ENCODE peak calls at places on chromosomes 16 and 17, in seven cellular contexts. E is lower leg skin, D is progenitor cell of endocrine pancreas, W is glutamatergic neuron, T is HFFc6, A is ovary, H is OCI-LY7. L is an unnamed sample.

GRCh38 chr17:44278006-44278405 is 10.1 kb upstream of the SLC4A1 start:
- DNase-seq in T (peak; percentile 25), D (no peak), H (no peak), E (no peak), W (no peak), A (no peak), L (no peak)

GRCh38 chr17:82107341-82107860 is 9.4 kb upstream of the FASN start:
- DNase-seq in A (peak; percentile 12), E (no peak), W (peak; percentile 22), T (no peak), D (no peak), H (peak; percentile 52), L (no peak)

GRCh38 chr17:27907976-27908558 is 14.9 kb upstream of the LYRM9 start:
- DNase-seq in H (no peak), W (no peak), D (no peak), E (no peak), A (no peak), T (no peak), L (no peak)

GRCh38 chr17:82297280-82297803 is 20.1 kb downstream of the CD7 start:
- DNase-seq in W (no peak), D (no peak), T (peak; percentile 76), H (peak; percentile 71), E (peak; percentile 90), A (peak; percentile 74), L (peak; percentile 90)

GRCh38 chr17:34579017-34579946 is at the start of gene TMEM132E:
- DNase-seq in H (no peak), E (no peak), W (peak; percentile 76), T (no peak), A (peak; percentile 43), D (peak; percentile 56), L (peak; percentile 29)

GRCh38 chr17:30309591-30309990 is 17.8 kb upstream of the BLMH start:
- DNase-seq in H (no peak), A (no peak), D (no peak), E (no peak), T (no peak), W (no peak), L (no peak)

GRCh38 chr16:85716680-85717038 is 27.9 kb upstream of the GINS2 start:
- DNase-seq in A (no peak), E (no peak), T (no peak), W (no peak), H (no peak), D (no peak), L (no peak)

GRCh38 chr17:29167393-29168078 is 12.7 kb downstream of the MYO18A start:
- DNase-seq in E (no peak), W (no peak), H (no peak), T (no peak), D (no peak), A (no peak), L (no peak)

GRCh38 chr17:74118504-74118903 is 85.0 kb upstream of the RPL38 start:
- DNase-seq in H (no peak), W (peak; percentile 70), A (no peak), D (no peak), E (no peak), T (no peak), L (no peak)

GRCh38 chr17:66191607-66192377 is at the start of gene CEP112:
- DNase-seq in H (peak; percentile 93), D (peak; percentile 95), T (peak; percentile 20), E (peak; percentile 32), W (peak; percentile 94), A (peak; percentile 79), L (peak; percentile 60)

GRCh38 chr17:19317359-19318095 is 45.0 kb downstream of the B9D1 start:
- DNase-seq in A (peak; percentile 95), T (no peak), W (peak; percentile 75), H (peak; percentile 91), D (peak; percentile 26), E (no peak), L (peak; percentile 46)

GRCh38 chr17:33732116-33732515 is 439.0 kb upstream of the ASIC2 start:
- DNase-seq in T (no peak), E (no peak), A (no peak), W (no peak), H (peak; percentile 15), D (no peak), L (no peak)

GRCh38 chr17:77375917-77376651 is 235.3 kb downstream of the SEC14L1 start:
- DNase-seq in E (no peak), D (no peak), T (peak; percentile 79), W (peak; percentile 59), A (peak; percentile 67), H (no peak), L (no peak)

GRCh38 chr17:74201250-74201649 is 2.2 kb upstream of the RPL38 start:
- DNase-seq in A (no peak), E (no peak), H (no peak), T (no peak), D (no peak), W (no peak), L (no peak)

GRCh38 chr17:61475726-61476125 is 23.5 kb downstream of the TBX4 start:
- DNase-seq in D (no peak), A (no peak), T (peak; percentile 45), W (no peak), E (no peak), H (no peak), L (no peak)

GRCh38 chr17:31513731-31514427 is 122.4 kb downstream of the RAB11FIP4 start:
- DNase-seq in T (no peak), D (no peak), A (no peak), H (no peak), W (peak; percentile 9), E (no peak), L (no peak)

GRCh38 chr17:3723556-3724372 is at the start of gene HASPIN:
- DNase-seq in E (peak; percentile 81), A (peak; percentile 90), W (peak; percentile 94), H (peak; percentile 98), T (peak; percentile 80), D (peak; percentile 89), L (peak; percentile 85)
- TF ChIP-seq CTCF in E (no peak), A (no peak), W (peak; percentile 41), H (peak; percentile 0), T (peak; percentile 58), D (peak; percentile 49), L (no peak)

GRCh38 chr17:7438656-7439460 is 454 bp upstream of the FGF11 start:
- DNase-seq in A (no peak), T (no peak), D (no peak), W (no peak), E (no peak), H (no peak), L (no peak)

GRCh38 chr17:7436556-7437368 is 1.5 kb downstream of the TMEM102 start:
- DNase-seq in W (peak; percentile 88), D (peak; percentile 80), T (peak; percentile 66), E (peak; percentile 58), A (peak; percentile 65), H (peak; percentile 91), L (no peak)

GRCh38 chr17:7437369-7437863 is 1.9 kb upstream of the FGF11 start:
- DNase-seq in T (no peak), H (no peak), A (no peak), E (no peak), D (no peak), W (no peak), L (no peak)

GRCh38 chr17:7438050-7438614 is 1.2 kb upstream of the FGF11 start:
- DNase-seq in D (no peak), E (peak; percentile 72), W (peak; percentile 57), H (peak; percentile 29), A (no peak), T (no peak), L (no peak)

GRCh38 chr17:7435676-7436555 is 681 bp downstream of the TMEM102 start:
- DNase-seq in H (peak; percentile 83), D (peak; percentile 43), W (peak; percentile 53), E (peak; percentile 54), A (no peak), T (no peak), L (no peak)
- TF ChIP-seq CTCF in H (peak; percentile 78), D (peak; percentile 51), W (no peak), E (no peak), A (no peak), T (peak; percentile 60), L (peak; percentile 3)

DNA sequence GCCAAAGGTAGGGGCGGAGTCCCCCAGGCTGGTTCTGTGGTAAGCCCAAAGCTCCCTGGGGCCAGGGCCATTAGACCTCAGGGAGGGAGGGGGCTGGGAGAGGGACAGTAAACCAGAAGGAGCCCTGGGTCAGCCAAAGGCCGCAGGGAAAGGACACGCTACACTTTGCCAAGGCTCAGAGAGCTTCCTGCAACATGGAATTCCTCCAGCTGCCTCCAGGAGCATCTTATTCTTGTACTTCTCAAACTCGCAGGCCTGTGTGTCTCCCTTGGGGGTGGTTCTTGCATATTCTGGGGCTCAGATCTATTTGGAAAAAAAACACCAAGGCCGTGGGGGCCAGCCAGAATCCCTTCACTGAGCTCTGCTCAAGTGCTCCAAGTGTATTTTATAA is 25.1 kb downstream of the AKAP1 start:
- DNase-seq in W (no peak), T (no peak), E (no peak), H (no peak), A (peak; percentile 64), D (no peak), L (no peak)
- TF ChIP-seq CTCF in W (peak; percentile 35), T (peak; percentile 3), E (no peak), H (no peak), A (no peak), D (no peak), L (no peak)

DNA sequence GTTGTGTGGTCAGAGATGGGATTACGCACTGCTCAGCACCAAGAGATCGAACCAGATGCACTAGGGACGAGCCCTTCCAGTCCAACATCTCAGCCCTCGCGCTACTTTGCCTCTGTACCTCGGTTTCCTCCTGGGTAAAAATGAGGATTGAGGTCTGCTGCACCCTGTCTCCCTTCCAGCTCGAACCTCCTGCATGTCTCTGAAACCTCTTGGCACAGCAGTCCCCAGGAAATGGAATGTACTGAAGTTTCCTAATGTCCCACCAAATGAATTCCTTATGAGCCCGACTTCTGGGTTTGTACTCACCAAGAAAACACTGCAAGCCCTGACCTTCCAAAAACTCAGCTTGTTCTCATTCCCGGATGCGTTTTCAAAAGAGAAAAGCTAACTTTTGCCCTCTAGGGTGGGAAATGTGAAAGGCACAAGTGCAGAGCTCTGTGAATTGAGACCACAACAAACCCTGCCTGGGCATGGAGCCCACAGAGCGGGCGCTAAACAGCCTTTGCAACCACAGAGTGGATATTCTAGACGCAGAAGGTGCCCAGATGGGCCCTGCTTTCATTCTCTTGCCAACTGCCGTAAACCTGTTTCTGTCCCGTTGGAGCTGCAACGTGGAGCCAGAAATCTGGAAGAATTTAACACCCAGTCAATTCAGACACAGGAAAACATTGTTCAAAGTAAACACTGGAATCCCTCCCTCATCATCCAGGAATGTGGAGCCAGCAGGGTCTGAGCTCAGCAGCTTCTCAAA is 10.3 kb downstream of the CDRT4 start:
- DNase-seq in W (no peak), E (peak; percentile 66), T (peak; percentile 78), H (no peak), A (peak; percentile 77), D (no peak), L (no peak)
- TF ChIP-seq CTCF in W (no peak), E (no peak), T (peak; percentile 68), H (no peak), A (no peak), D (no peak), L (no peak)

GRCh38 chr17:21019976-21020575 is 22.7 kb downstream of the USP22 start:
- DNase-seq in E (no peak), A (no peak), T (peak; percentile 35), H (peak; percentile 71), D (no peak), W (peak; percentile 65), L (no peak)
- TF ChIP-seq CTCF in E (no peak), A (no peak), T (peak; percentile 59), H (peak; percentile 80), D (peak; percentile 46), W (peak; percentile 16), L (no peak)